ENCODE peak calls at places on chromosome 1, in nine cellular contexts. S is ovary, U is HepG2, G is transverse colon, F is K562, E is sigmoid colon, O is A549, L is esophagus muscularis mucosa, M is H1. R is an unnamed sample.
A peak's percentile ranks its signal among the peaks of the same experiment; 100 is the strongest.

GRCh38 chr1:180241716-180242544 is 11.9 kb downstream of the LHX4 start:
- DNase-seq in O (no peak), G (no peak), E (no peak), F (no peak), L (no peak), S (no peak), U (no peak), M (no peak), R (no peak)

GRCh38 chr1:236774926-236775325 is 20.2 kb upstream of the MTR start:
- DNase-seq in S (no peak), F (peak; percentile 49), L (no peak), E (no peak), O (peak; percentile 37), U (peak; percentile 24), G (no peak), M (no peak), R (no peak)

GRCh38 chr1:64323054-64323453 is 119.6 kb downstream of the UBE2U start:
- DNase-seq in S (no peak), M (no peak), L (no peak), E (no peak), G (no peak), F (no peak), U (no peak), O (no peak), R (no peak)

GRCh38 chr1:75643460-75643859 is 32.5 kb upstream of the SLC44A5 start:
- DNase-seq in U (no peak), E (no peak), O (no peak), G (no peak), S (no peak), F (peak; percentile 27), L (no peak), M (no peak), R (no peak)

GRCh38 chr1:94248956-94249688 is 11.7 kb upstream of the ARHGAP29 start:
- DNase-seq in G (no peak), O (no peak), F (no peak), E (no peak), S (no peak), M (no peak), U (no peak), L (no peak), R (no peak)

GRCh38 chr1:14915356-14916054 is 238.0 kb upstream of the TMEM51 start:
- DNase-seq in O (peak; percentile 37), U (peak; percentile 39), L (no peak), E (no peak), S (peak; percentile 71), M (peak; percentile 89), G (peak; percentile 47), F (peak; percentile 77), R (no peak)

GRCh38 chr1:226951286-226952120 is 11.4 kb downstream of the COQ8A start:
- DNase-seq in U (no peak), F (no peak), E (no peak), G (no peak), O (no peak), S (no peak), L (no peak), M (no peak), R (no peak)

GRCh38 chr1:5951846-5952410 is 40.3 kb downstream of the NPHP4 start:
- DNase-seq in U (no peak), S (no peak), O (no peak), G (no peak), L (no peak), F (no peak), E (no peak), M (no peak), R (no peak)

GRCh38 chr1:155978325-155978972 is at the start of gene ARHGEF2:
- DNase-seq in S (peak; percentile 84), E (peak; percentile 92), U (no peak), M (peak; percentile 90), O (peak; percentile 80), L (peak; percentile 96), G (peak; percentile 89), F (peak; percentile 91), R (peak; percentile 75)

GRCh38 chr1:188778578-188778977 is 1699.1 kb downstream of the BRINP3 start:
- DNase-seq in M (no peak), U (no peak), F (no peak), L (no peak), O (no peak), G (no peak), S (no peak), E (no peak), R (no peak)

GRCh38 chr1:27643626-27644368 is 8.8 kb upstream of the FGR start:
- DNase-seq in G (peak; percentile 63), S (no peak), L (no peak), U (peak; percentile 55), F (peak; percentile 78), M (peak; percentile 83), E (no peak), O (peak; percentile 62), R (peak; percentile 57)

GRCh38 chr1:36975642-36976041 is 58.7 kb downstream of the GRIK3 start:
- DNase-seq in E (no peak), O (peak; percentile 14), F (no peak), L (no peak), U (no peak), M (no peak), G (no peak), S (no peak), R (no peak)

GRCh38 chr1:91273875-91274274 is 130.8 kb downstream of the HFM1 start:
- DNase-seq in U (no peak), E (no peak), S (no peak), G (no peak), M (no peak), L (no peak), O (no peak), F (no peak), R (no peak)

GRCh38 chr1:17966341-17966740 is 141.3 kb upstream of the IGSF21 start:
- DNase-seq in S (no peak), F (no peak), M (no peak), L (no peak), G (no peak), E (no peak), O (no peak), U (no peak), R (no peak)

GRCh38 chr1:29754608-29755375 is 518.5 kb downstream of the PTPRU start:
- DNase-seq in M (peak; percentile 26), E (no peak), G (no peak), L (peak; percentile 72), S (no peak), U (no peak), O (no peak), F (no peak), R (no peak)
- TF ChIP-seq EP300 in M (no peak), E (no peak), G (no peak), L (no peak), S (no peak), U (no peak), O (no peak), F (no peak), R (no peak)

GRCh38 chr1:3530931-3531818 is 76.7 kb downstream of the ARHGEF16 start:
- DNase-seq in L (peak; percentile 93), E (peak; percentile 85), S (peak; percentile 86), F (peak; percentile 89), G (peak; percentile 81), O (peak; percentile 67), M (peak; percentile 83), U (peak; percentile 67), R (peak; percentile 54)
- TF ChIP-seq POLR2A in L (peak; percentile 38), E (no peak), S (peak; percentile 22), F (no peak), G (no peak), O (peak; percentile 48), M (no peak), U (no peak), R (peak; percentile 66)

GRCh38 chr1:4176841-4177240 is 276.8 kb upstream of the C1orf174 start:
- DNase-seq in O (no peak), L (peak; percentile 84), M (peak; percentile 26), S (no peak), G (no peak), F (no peak), U (no peak), E (no peak), R (no peak)

GRCh38 chr1:4175566-4176405 is 275.7 kb upstream of the C1orf174 start:
- DNase-seq in O (no peak), G (no peak), L (peak; percentile 90), M (peak; percentile 19), F (no peak), U (no peak), S (no peak), E (peak; percentile 40), R (no peak)

GRCh38 chr1:4180066-4180735 is 280.1 kb upstream of the C1orf174 start:
- DNase-seq in U (no peak), O (no peak), S (no peak), E (no peak), F (no peak), L (peak; percentile 88), G (no peak), M (no peak), R (no peak)

GRCh38 chr1:4177425-4178150 is 277.5 kb upstream of the C1orf174 start:
- DNase-seq in U (no peak), L (peak; percentile 89), S (no peak), F (peak; percentile 18), O (no peak), M (peak; percentile 13), E (peak; percentile 32), G (no peak), R (no peak)

DNA sequence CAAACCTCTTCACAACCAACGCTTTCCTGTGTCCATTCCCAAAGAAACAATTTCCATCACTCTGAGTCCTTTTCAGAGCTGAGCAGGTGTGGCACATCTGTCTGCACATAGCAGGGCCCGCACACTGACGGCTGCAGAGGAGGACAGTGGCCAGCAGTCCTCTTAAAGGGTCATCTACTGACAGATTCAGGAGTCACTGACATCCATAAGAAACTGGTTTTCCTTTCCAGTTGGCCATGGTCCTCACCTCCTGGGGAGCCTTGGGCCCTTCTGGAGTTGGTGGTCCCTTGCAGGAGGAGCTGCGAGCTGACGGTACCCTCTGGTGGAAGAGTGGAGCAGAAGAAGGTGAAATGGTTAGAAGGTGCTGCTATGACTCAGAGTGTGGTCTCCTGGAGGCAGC is 278.4 kb upstream of the C1orf174 start:
- DNase-seq in G (no peak), S (no peak), U (no peak), F (no peak), M (peak; percentile 10), O (no peak), E (no peak), L (peak; percentile 85), R (no peak)
- H3K27ac ChIP-seq in G (no peak overlapping the region), S (no peak overlapping the region), U (no peak overlapping the region), F (no peak overlapping the region), M (no peak overlapping the region), O (no peak overlapping the region), E (no peak overlapping the region), L (no peak overlapping the region), R (no peak overlapping the region)

GRCh38 chr1:54851406-54851805 is 35.6 kb downstream of the DHCR24 start:
- DNase-seq in S (no peak), L (no peak), M (no peak), E (no peak), G (no peak), O (no peak), F (no peak), U (no peak), R (no peak)
- TF ChIP-seq EP300 in S (no peak), L (no peak), M (no peak), E (no peak), G (no peak), O (no peak), F (no peak), U (no peak), R (no peak)